ENCODE peak calls at places on chromosomes 16 and 17, in nine cellular contexts. B, L, X, E, K, P, C, U and A are unnamed samples.

GRCh38 chr16:68412061-68412460 is 36.2 kb downstream of the SMPD3 start:
- DNase-seq in L (no peak), U (no peak), X (no peak), K (no peak), C (no peak), B (no peak), P (no peak), E (no peak), A (no peak)

GRCh38 chr17:44628234-44629188 is 27.8 kb upstream of the MEIOC start:
- DNase-seq in X (peak; percentile 8), B (no peak), C (no peak), E (peak; percentile 22), K (no peak), U (no peak), P (no peak), L (no peak), A (no peak)

GRCh38 chr17:64661981-64662773 is at the start of gene SMURF2:
- DNase-seq in K (peak; percentile 83), E (peak; percentile 86), C (no peak), L (peak; percentile 72), B (peak; percentile 68), X (peak; percentile 65), P (peak; percentile 73), U (no peak), A (peak; percentile 70)

GRCh38 chr17:80254396-80255241 is 6.0 kb upstream of the RNF213 start:
- DNase-seq in B (no peak), C (no peak), K (no peak), U (peak; percentile 65), P (peak; percentile 45), X (peak; percentile 99), E (peak; percentile 89), L (peak; percentile 87), A (peak; percentile 51)

GRCh38 chr17:28145348-28145747 is 102.9 kb downstream of the NLK start:
- DNase-seq in X (no peak), L (peak; percentile 17), U (no peak), B (no peak), E (no peak), K (no peak), C (no peak), P (no peak), A (no peak)

GRCh38 chr16:20944861-20945390 is 44.4 kb downstream of the LYRM1 start:
- DNase-seq in C (no peak), P (peak; percentile 14), K (no peak), L (peak; percentile 7), X (peak; percentile 45), E (peak; percentile 51), B (peak; percentile 14), U (no peak), A (peak; percentile 40)

GRCh38 chr16:10465821-10466220 is 80.0 kb downstream of the ATF7IP2 start:
- DNase-seq in P (no peak), U (no peak), K (no peak), B (no peak), L (no peak), X (no peak), E (no peak), C (no peak), A (no peak)

GRCh38 chr16:30142672-30143346 is 19.8 kb upstream of the MAPK3 start:
- DNase-seq in B (no peak), X (no peak), E (no peak), C (no peak), P (no peak), U (no peak), L (peak; percentile 16), K (no peak), A (peak; percentile 63)

GRCh38 chr17:4536259-4536741 is 18.9 kb downstream of the MYBBP1A start:
- DNase-seq in L (no peak), P (no peak), B (no peak), X (no peak), K (no peak), U (no peak), E (peak; percentile 72), C (no peak), A (no peak)

GRCh38 chr17:73293031-73293430 is 18.8 kb downstream of the CDC42EP4 start:
- DNase-seq in X (no peak), C (no peak), E (no peak), P (no peak), B (no peak), K (no peak), L (no peak), U (no peak), A (no peak)

GRCh38 chr16:53893731-53894435 is 189.9 kb downstream of the FTO start:
- DNase-seq in C (no peak), X (peak; percentile 38), K (peak; percentile 14), B (no peak), E (peak; percentile 71), U (no peak), P (no peak), L (peak; percentile 85), A (no peak)

GRCh38 chr17:27078296-27078695 is 215.6 kb upstream of the WSB1 start:
- DNase-seq in X (no peak), B (no peak), L (no peak), C (no peak), P (no peak), U (no peak), E (no peak), K (no peak), A (no peak)

GRCh38 chr17:82598256-82599011 is 49.8 kb downstream of the WDR45B start:
- DNase-seq in U (no peak), X (peak; percentile 74), L (peak; percentile 7), P (no peak), E (peak; percentile 73), K (no peak), B (no peak), C (no peak), A (no peak)

GRCh38 chr16:66473654-66474519 is 46.8 kb downstream of the BEAN1 start:
- DNase-seq in P (no peak), E (no peak), B (no peak), X (no peak), U (no peak), L (no peak), C (no peak), K (no peak), A (no peak)

GRCh38 chr16:50520451-50521245 is 27.5 kb upstream of the NKD1 start:
- DNase-seq in L (no peak), P (no peak), C (no peak), E (no peak), U (no peak), B (no peak), X (no peak), K (no peak), A (no peak)

GRCh38 chr17:28985950-28986713 is 19.7 kb downstream of the SEZ6 start:
- DNase-seq in P (no peak), B (no peak), K (no peak), L (no peak), X (no peak), U (no peak), E (no peak), C (no peak), A (no peak)

GRCh38 chr17:49924116-49924515 is 44.9 kb upstream of the DLX4 start:
- DNase-seq in U (no peak), E (no peak), X (no peak), L (no peak), B (no peak), C (no peak), K (no peak), P (no peak), A (no peak)

GRCh38 chr16:3759736-3760135 is 42.4 kb upstream of the TRAP1 start:
- DNase-seq in C (no peak), X (no peak), B (no peak), U (no peak), K (no peak), E (no peak), P (no peak), L (no peak), A (no peak)

GRCh38 chr17:42179911-42180410 is 981 bp downstream of the KCNH4 start:
- DNase-seq in P (no peak), B (no peak), X (no peak), K (peak; percentile 43), E (peak; percentile 63), U (no peak), C (no peak), L (no peak), A (no peak)

GRCh38 chr17:7835818-7836595 is 2.0 kb downstream of the KDM6B start:
- DNase-seq in P (peak; percentile 54), C (peak; percentile 61), U (no peak), X (peak; percentile 14), K (no peak), L (peak; percentile 49), B (no peak), E (peak; percentile 41), A (no peak)

GRCh38 chr17:27569257-27569722 is 61.7 kb upstream of the LGALS9 start:
- DNase-seq in K (peak; percentile 35), X (no peak), B (peak; percentile 59), E (peak; percentile 75), L (no peak), P (no peak), C (no peak), U (no peak), A (peak; percentile 87)

GRCh38 chr17:66786101-66786500 is 48.8 kb upstream of the CACNG5 start:
- DNase-seq in L (no peak), C (no peak), X (no peak), E (no peak), B (no peak), P (no peak), K (no peak), U (no peak), A (no peak)

GRCh38 chr17:48624544-48625501 is 1.3 kb downstream of the HOXB9 start:
- DNase-seq in B (no peak), C (no peak), U (no peak), X (peak; percentile 50), E (peak; percentile 53), L (no peak), K (no peak), P (peak; percentile 34), A (no peak)